ENCODE peak calls at places on chromosomes 3 and 15, in five cellular contexts. M, L, J, V and P are unnamed samples.

GRCh38 chr15:57510647-57511046 is 81.1 kb upstream of the MYZAP start:
- DNase-seq in V (peak; percentile 84), L (peak; percentile 93), J (peak; percentile 71), M (no peak), P (peak; percentile 83)

GRCh38 chr15:70713547-70714414 is 49.6 kb downstream of the UACA start:
- DNase-seq in M (no peak), L (peak; percentile 34), V (peak; percentile 51), J (no peak), P (no peak)

GRCh38 chr3:172543419-172543818 is 20.2 kb upstream of the TNFSF10 start:
- DNase-seq in J (no peak), M (no peak), L (no peak), V (no peak), P (no peak)

GRCh38 chr3:17494117-17494809 is 248.2 kb downstream of the TBC1D5 start:
- DNase-seq in M (no peak), J (no peak), V (peak; percentile 42), L (no peak), P (peak; percentile 14)

GRCh38 chr3:49900491-49901153 is 3.1 kb downstream of the MST1R start:
- DNase-seq in J (peak; percentile 33), L (peak; percentile 22), V (peak; percentile 27), M (no peak), P (no peak)

GRCh38 chr3:32249184-32249782 is 10.8 kb downstream of the CMTM8 start:
- DNase-seq in L (peak; percentile 76), M (peak; percentile 73), V (peak; percentile 94), J (no peak), P (peak; percentile 76)

GRCh38 chr3:197354195-197355059 is 56.0 kb upstream of the DLG1 start:
- DNase-seq in L (peak; percentile 73), J (peak; percentile 61), V (peak; percentile 58), M (peak; percentile 34), P (no peak)

GRCh38 chr3:17055374-17056276 is 170.9 kb downstream of the PLCL2 start:
- DNase-seq in J (no peak), V (peak; percentile 86), L (peak; percentile 65), M (no peak), P (peak; percentile 64)

GRCh38 chr15:72195101-72195511 is 2.5 kb downstream of the GRAMD2A start:
- DNase-seq in V (no peak), M (peak; percentile 95), J (no peak), L (no peak), P (no peak)

GRCh38 chr3:13123266-13123665 is 50.0 kb upstream of the IQSEC1 start:
- DNase-seq in J (no peak), L (no peak), M (no peak), V (no peak), P (no peak)

GRCh38 chr3:50924638-50925037 is 249.9 kb downstream of the DOCK3 start:
- DNase-seq in M (no peak), J (no peak), L (no peak), V (no peak), P (no peak)

GRCh38 chr3:38345879-38346583 is 554 bp upstream of the XYLB start:
- DNase-seq in L (no peak), J (no peak), M (no peak), V (no peak), P (no peak)

GRCh38 chr15:93159892-93160398 is 70.9 kb upstream of the RGMA start:
- DNase-seq in L (no peak), M (no peak), J (no peak), V (no peak), P (no peak)

GRCh38 chr3:44893097-44893496 is 18.7 kb downstream of the TGM4 start:
- DNase-seq in M (no peak), V (peak; percentile 92), L (peak; percentile 87), J (no peak), P (no peak)

GRCh38 chr3:106611123-106611522 is 742.3 kb upstream of the CBLB start:
- DNase-seq in L (no peak), M (no peak), J (no peak), V (no peak), P (no peak)

GRCh38 chr3:40924559-40925058 is 274.7 kb upstream of the CTNNB1 start:
- DNase-seq in J (no peak), M (no peak), V (no peak), L (no peak), P (no peak)

GRCh38 chr3:144104146-144104545 is 132.5 kb downstream of the DIPK2A start:
- DNase-seq in M (no peak), J (no peak), V (no peak), L (no peak), P (no peak)

GRCh38 chr3:80050826-80051601 is 283.2 kb upstream of the ROBO1 start:
- DNase-seq in L (no peak), J (no peak), V (no peak), M (no peak), P (no peak)

GRCh38 chr3:100319951-100320350 is 14.6 kb upstream of the NIT2 start:
- DNase-seq in M (no peak), L (no peak), J (no peak), V (no peak), P (no peak)

GRCh38 chr3:16060945-16061344 is 113.5 kb upstream of the GALNT15 start:
- DNase-seq in V (peak; percentile 96), M (no peak), L (peak; percentile 95), J (no peak), P (peak; percentile 96)

GRCh38 chr15:81909229-81910087 is 136.4 kb downstream of the MEX3B start:
- DNase-seq in J (no peak), L (peak; percentile 42), M (no peak), V (no peak), P (no peak)

GRCh38 chr3:36372534-36372935 is 7.8 kb upstream of the STAC start:
- DNase-seq in M (no peak), J (no peak), L (no peak), V (peak; percentile 60), P (peak; percentile 39)